ENCODE peak calls at places on chromosome 9, in four cellular contexts. I, Q, B and D are unnamed samples.
A peak's percentile ranks its signal among the peaks of the same experiment; 100 is the strongest.

GRCh38 chr9:116000748-116001329 is 152.8 kb upstream of the PAPPA start:
- DNase-seq in B (no peak), I (no peak), Q (no peak), D (no peak)

GRCh38 chr9:36798350-36799065 is 225.8 kb downstream of the MELK start:
- DNase-seq in I (no peak), Q (no peak), B (no peak), D (no peak)

GRCh38 chr9:115606851-115607250 is 488.9 kb upstream of the TNC start:
- DNase-seq in I (no peak), B (no peak), Q (peak; percentile 72), D (peak; percentile 83)

GRCh38 chr9:113919422-113919821 is 43.3 kb downstream of the ZNF618 start:
- DNase-seq in Q (no peak), B (no peak), I (no peak), D (no peak)

GRCh38 chr9:90894956-90895687 is 93.5 kb downstream of the SYK start:
- DNase-seq in I (no peak), B (no peak), Q (no peak), D (no peak)

GRCh38 chr9:100637787-100638186 is 59.9 kb downstream of the CAVIN4 start:
- DNase-seq in B (no peak), I (no peak), Q (no peak), D (no peak)

GRCh38 chr9:81687521-81688261 is 1.7 kb downstream of the TLE1 start:
- DNase-seq in I (peak; percentile 29), Q (no peak), B (peak; percentile 36), D (no peak)

GRCh38 chr9:131457746-131458145 is 45.0 kb upstream of the POMT1 start:
- DNase-seq in B (no peak), I (no peak), Q (no peak), D (no peak)

DNA sequence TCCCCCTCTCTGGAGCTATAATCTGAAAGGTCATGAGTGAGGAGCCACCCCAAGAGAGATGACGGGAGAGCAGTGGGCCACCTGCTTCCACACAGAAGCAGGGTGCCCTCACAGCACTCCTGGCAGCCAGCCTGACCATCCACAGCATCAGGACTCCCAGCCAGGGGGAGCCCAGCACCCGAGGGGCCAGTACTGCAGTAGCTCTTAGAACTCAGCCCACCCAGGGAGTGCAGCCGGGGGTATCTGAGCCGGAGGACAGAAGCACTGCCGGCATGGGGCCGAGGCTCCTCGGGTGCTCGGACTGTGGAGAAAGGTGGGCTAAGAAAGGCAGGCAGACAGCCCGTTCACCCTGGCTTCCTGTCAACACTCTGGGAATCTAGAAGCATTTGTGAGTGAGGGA is 25.7 kb upstream of the ASPN start:
- DNase-seq in I (no peak), Q (no peak), B (no peak), D (no peak)
- TF ChIP-seq CTCF in I (no peak), Q (no peak), B (no peak), D (peak; percentile 3)

DNA sequence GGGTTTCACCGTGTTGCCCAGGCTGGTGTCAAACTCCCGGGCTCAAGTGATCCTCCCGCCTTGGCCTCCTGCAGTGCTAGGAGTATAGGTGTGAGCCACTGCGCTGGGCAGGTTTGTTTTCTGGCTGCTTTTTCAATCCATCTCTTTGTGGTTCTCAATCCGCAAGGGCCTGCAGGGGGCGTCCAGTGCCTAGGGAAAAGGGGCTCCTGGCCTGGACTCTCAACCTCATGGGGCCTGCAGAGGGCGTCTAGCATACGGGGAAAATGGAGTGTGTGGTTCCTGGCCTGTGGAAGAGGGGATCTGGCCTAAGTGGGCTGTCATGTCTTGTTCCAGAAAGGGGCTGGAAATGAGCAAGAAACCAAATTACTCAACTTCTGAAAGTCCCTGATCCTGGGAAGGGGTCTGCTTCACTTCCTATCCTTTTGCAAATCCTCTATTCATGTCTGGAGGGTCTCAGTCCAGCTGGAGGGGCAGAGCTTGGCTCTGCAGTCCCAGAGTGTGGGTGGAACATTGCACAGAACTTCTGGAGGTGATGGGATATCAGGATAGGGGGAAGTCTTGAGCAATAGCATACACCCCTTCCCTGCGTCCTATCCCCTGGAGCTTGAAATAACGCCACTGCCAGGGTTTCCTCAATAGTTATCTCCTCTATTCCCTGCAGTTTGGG is 12.7 kb upstream of the CCL27 start:
- DNase-seq in B (no peak), I (peak; percentile 63), Q (peak; percentile 67), D (peak; percentile 79)
- TF ChIP-seq CTCF in B (peak; percentile 45), I (peak; percentile 96), Q (peak; percentile 84), D (peak; percentile 95)

DNA sequence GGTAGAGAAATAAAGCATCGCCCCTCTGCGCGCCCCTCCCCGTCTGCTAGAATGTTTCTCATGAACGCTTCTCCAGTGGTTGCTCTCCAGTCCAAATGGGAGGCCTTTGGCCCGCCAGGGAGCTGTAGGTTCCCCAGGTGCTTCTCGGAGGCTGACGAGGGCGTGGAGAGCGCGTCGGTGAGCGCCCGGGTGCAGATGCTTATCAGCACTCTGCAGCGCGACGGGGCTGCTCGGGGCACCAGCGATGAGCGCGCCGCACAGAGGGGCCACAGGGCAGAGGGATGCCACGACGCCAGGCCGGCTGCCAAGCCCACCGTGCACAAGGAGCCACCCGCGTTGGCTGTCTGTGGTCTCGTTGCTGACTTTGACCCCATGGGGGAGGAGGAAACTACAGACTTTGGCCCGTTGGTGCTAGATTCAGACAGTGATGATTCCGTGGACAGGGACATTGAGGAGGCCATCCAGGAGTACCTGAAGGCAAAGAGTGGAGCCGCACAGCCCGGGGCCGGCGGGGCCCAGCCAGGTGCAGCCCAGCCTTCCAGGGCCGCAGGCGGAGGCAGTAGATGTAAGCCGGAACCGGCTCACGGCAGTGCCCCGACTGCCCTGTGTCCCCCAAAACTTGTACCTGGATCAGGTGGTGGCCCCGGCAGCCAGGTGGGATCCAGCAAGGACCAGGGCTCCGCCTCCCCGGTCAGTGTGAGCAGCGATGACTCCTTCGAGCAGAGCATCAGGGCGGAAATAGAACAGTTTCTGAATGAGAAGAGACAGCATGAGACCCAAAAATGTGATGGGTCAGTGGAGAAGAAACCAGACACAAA is 5.1 kb downstream of the PPP1R26 start:
- DNase-seq in I (no peak), Q (no peak), B (no peak), D (no peak)
- TF ChIP-seq CTCF in I (no peak), Q (no peak), B (no peak), D (no peak)

DNA sequence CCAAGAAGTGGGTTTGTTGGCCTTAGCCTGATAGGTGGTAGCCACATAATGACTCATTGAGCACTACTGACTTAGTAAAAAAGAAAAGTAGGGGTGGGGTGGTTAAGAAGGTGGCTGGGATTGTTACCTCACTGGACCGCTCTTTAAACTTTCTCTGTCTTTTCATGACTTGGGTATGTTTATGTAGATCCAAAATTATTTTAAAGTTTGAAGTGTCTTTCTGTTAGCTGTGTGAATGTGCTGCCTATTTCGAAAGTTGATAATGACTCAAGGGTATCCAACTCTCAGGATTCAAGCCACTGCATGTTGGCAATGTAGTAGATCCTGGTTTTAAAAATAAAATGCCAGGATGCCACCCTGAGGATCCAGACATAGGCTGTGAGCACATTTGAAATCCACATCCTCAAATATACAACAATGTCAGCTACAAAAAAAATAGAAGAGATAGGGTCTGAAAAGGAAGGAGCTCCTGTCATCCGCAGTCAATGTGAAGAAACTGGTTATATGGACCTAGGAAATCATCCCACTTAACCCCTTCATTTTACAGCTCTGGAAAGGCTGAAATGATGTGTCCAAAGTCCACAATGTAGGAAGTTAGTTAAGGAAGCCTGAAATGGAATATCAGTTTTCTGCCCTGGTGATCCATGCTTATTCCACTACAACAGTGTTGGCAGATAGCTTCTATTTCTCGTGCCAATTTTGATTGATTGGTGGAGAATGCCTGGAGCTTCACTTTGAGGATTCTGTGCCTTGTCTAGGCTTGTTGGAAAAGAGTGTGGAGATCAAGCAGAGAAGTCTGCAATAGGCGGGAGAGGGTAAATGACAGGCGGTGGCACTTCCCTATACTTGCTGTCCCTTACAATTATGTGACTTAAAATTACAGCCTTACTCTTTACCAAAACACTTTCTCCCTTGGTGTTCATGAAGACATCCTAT is 23.4 kb downstream of the ZNF462 start:
- DNase-seq in B (no peak), I (no peak), Q (no peak), D (peak; percentile 47)
- TF ChIP-seq CTCF in B (no peak), I (no peak), Q (no peak), D (no peak)

GRCh38 chr9:122127396-122127798 is 32.2 kb downstream of the NDUFA8 start:
- DNase-seq in Q (no peak), B (no peak), I (no peak), D (no peak)

GRCh38 chr9:122125891-122126331 is 32.8 kb upstream of the TTLL11 start:
- DNase-seq in Q (peak; percentile 24), B (no peak), I (peak; percentile 5), D (no peak)

GRCh38 chr9:122125158-122125890 is 32.2 kb upstream of the TTLL11 start:
- DNase-seq in B (peak; percentile 62), Q (peak; percentile 69), I (peak; percentile 75), D (peak; percentile 74)

GRCh38 chr9:122128007-122128406 is 31.6 kb downstream of the NDUFA8 start:
- DNase-seq in B (no peak), Q (no peak), I (no peak), D (no peak)

DNA sequence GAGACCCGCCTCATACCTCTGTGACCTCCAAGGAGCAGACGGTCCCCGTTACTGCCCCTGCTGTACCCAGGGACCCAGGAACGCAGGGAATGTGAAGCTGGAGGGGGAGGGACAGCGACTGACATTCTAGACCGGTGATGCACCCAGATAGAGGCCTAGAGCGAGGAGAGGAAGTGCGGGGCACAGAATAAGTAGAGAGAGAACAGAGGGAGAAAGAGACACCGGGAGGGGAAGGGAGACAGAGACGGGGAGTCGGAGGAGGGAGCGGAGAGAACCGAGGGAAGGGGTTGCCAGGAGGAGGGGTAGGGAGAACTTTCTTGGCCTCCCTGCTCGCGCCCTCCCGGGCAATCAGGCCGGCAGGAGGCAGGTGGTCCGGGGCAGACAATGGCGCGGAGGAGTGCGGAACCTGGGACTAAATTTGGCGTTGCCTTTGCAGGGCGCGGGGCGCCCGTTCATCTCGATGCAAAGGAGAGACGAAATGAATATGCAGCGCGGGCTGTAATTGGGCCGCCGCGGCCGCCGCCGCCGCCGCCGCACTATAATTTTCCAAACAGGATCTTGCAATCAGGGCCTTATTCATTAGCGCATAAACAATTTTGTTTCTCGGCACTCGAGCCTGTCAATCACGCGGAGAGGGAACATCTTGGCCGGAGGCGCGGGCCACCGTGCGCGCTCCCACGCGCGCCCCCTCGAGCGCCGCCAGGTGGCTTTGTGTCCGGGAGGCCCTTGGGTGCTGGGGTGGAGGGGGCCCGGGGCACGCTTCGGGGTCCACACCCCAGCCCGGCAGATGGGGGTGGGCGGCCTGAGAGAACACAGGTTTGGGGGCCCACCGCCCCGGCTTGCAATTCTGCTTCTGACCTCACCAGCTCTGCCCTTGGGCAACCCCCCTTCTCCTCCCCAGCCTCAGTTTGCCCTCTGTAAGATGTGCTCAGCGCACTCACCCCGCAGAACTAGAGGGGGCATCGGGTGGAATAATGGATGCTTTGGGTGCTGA is 32.9 kb downstream of the NDUFA8 start:
- DNase-seq in Q (peak; percentile 66), B (no peak), I (peak; percentile 5), D (peak; percentile 13)
- TF ChIP-seq CTCF in Q (peak; percentile 14), B (no peak), I (no peak), D (no peak)

GRCh38 chr9:33443504-33444154 is 3.8 kb downstream of the AQP3 start:
- DNase-seq in I (no peak), B (no peak), Q (no peak), D (no peak)
- TF ChIP-seq CTCF in I (no peak), B (no peak), Q (no peak), D (no peak)